ENCODE peak calls at places on chromosomes 5 and 9, in seven cellular contexts. One of them, this sample, is unnamed. For H3K4me1, the result is how much of the 10 kb centered on the place peaks cover.

GRCh38 chr5:141605523-141606277 is 13.1 kb downstream of the DIAPH1 start:
- DNase-seq in H9: no peak
- DNase-seq in CD8-positive, alpha-beta memory T cell: peak
- DNase-seq in CD4-positive, alpha-beta memory T cell: peak
- DNase-seq in lower lobe of right lung: peak
- DNase-seq in PC-3: no peak
- DNase-seq in tibial nerve: no peak
- DNase-seq in this sample: no peak

GRCh38 chr5:176837707-176838115 is 27.4 kb downstream of the UNC5A start:
- DNase-seq in H9: peak
- DNase-seq in CD8-positive, alpha-beta memory T cell: peak
- DNase-seq in CD4-positive, alpha-beta memory T cell: peak
- DNase-seq in lower lobe of right lung: peak
- DNase-seq in PC-3: peak
- DNase-seq in tibial nerve: peak
- DNase-seq in this sample: peak

GRCh38 chr9:123336455-123336854 is 19.5 kb upstream of the CRB2 start:
- DNase-seq in H9: no peak
- DNase-seq in CD8-positive, alpha-beta memory T cell: no peak
- DNase-seq in CD4-positive, alpha-beta memory T cell: no peak
- DNase-seq in lower lobe of right lung: no peak
- DNase-seq in PC-3: no peak
- DNase-seq in tibial nerve: no peak
- DNase-seq in this sample: no peak

GRCh38 chr9:108565651-108566378 is 290.0 kb downstream of the ACTL7B start:
- DNase-seq in H9: peak
- DNase-seq in CD8-positive, alpha-beta memory T cell: no peak
- DNase-seq in CD4-positive, alpha-beta memory T cell: no peak
- DNase-seq in lower lobe of right lung: no peak
- DNase-seq in PC-3: peak
- DNase-seq in tibial nerve: peak
- DNase-seq in this sample: no peak

GRCh38 chr9:95819636-95820035 is 55.9 kb upstream of the ERCC6L2 start:
- DNase-seq in H9: no peak
- DNase-seq in CD8-positive, alpha-beta memory T cell: no peak
- DNase-seq in CD4-positive, alpha-beta memory T cell: no peak
- DNase-seq in lower lobe of right lung: no peak
- DNase-seq in PC-3: no peak
- DNase-seq in tibial nerve: no peak
- DNase-seq in this sample: no peak

GRCh38 chr9:3441197-3441816 is 84.5 kb downstream of the RFX3 start:
- DNase-seq in H9: peak
- DNase-seq in CD8-positive, alpha-beta memory T cell: peak
- DNase-seq in CD4-positive, alpha-beta memory T cell: peak
- DNase-seq in lower lobe of right lung: no peak
- DNase-seq in PC-3: peak
- DNase-seq in tibial nerve: no peak
- DNase-seq in this sample: peak

GRCh38 chr9:36802171-36802920 is 229.7 kb downstream of the MELK start:
- DNase-seq in H9: no peak
- DNase-seq in CD8-positive, alpha-beta memory T cell: no peak
- DNase-seq in CD4-positive, alpha-beta memory T cell: no peak
- DNase-seq in lower lobe of right lung: no peak
- DNase-seq in PC-3: peak
- DNase-seq in tibial nerve: peak
- DNase-seq in this sample: no peak

GRCh38 chr5:178291161-178291561 is 58.6 kb upstream of the PHYKPL start:
- DNase-seq in H9: no peak
- DNase-seq in CD8-positive, alpha-beta memory T cell: no peak
- DNase-seq in CD4-positive, alpha-beta memory T cell: no peak
- DNase-seq in lower lobe of right lung: no peak
- DNase-seq in PC-3: no peak
- DNase-seq in tibial nerve: no peak
- DNase-seq in this sample: peak

GRCh38 chr9:88777498-88778312 is 213.6 kb upstream of the S1PR3 start:
- DNase-seq in H9: no peak
- DNase-seq in CD8-positive, alpha-beta memory T cell: no peak
- DNase-seq in CD4-positive, alpha-beta memory T cell: no peak
- DNase-seq in lower lobe of right lung: no peak
- DNase-seq in PC-3: peak
- DNase-seq in tibial nerve: no peak
- DNase-seq in this sample: no peak

GRCh38 chr9:20321683-20322082 is 300.6 kb downstream of the MLLT3 start:
- DNase-seq in H9: no peak
- DNase-seq in CD8-positive, alpha-beta memory T cell: peak
- DNase-seq in CD4-positive, alpha-beta memory T cell: peak
- DNase-seq in lower lobe of right lung: no peak
- DNase-seq in PC-3: no peak
- DNase-seq in tibial nerve: no peak
- DNase-seq in this sample: no peak

GRCh38 chr5:173495225-173495904 is 121.1 kb downstream of the BOD1 start:
- DNase-seq in H9: peak
- DNase-seq in CD8-positive, alpha-beta memory T cell: no peak
- DNase-seq in CD4-positive, alpha-beta memory T cell: no peak
- DNase-seq in lower lobe of right lung: no peak
- DNase-seq in PC-3: no peak
- DNase-seq in tibial nerve: no peak
- DNase-seq in this sample: no peak

GRCh38 chr5:69492391-69493234 is at the start of gene OCLN:
- DNase-seq in H9: peak
- DNase-seq in CD8-positive, alpha-beta memory T cell: no peak
- DNase-seq in CD4-positive, alpha-beta memory T cell: no peak
- DNase-seq in lower lobe of right lung: peak
- DNase-seq in PC-3: peak
- DNase-seq in tibial nerve: no peak
- DNase-seq in this sample: peak

GRCh38 chr5:133918731-133919130 is 49.7 kb downstream of the C5orf15 start:
- DNase-seq in H9: no peak
- DNase-seq in CD8-positive, alpha-beta memory T cell: no peak
- DNase-seq in CD4-positive, alpha-beta memory T cell: no peak
- DNase-seq in lower lobe of right lung: no peak
- DNase-seq in PC-3: no peak
- DNase-seq in tibial nerve: no peak
- DNase-seq in this sample: no peak

GRCh38 chr9:36163049-36163839 is 5.9 kb upstream of the CCIN start:
- DNase-seq in H9: peak
- DNase-seq in CD8-positive, alpha-beta memory T cell: no peak
- DNase-seq in CD4-positive, alpha-beta memory T cell: no peak
- DNase-seq in lower lobe of right lung: no peak
- DNase-seq in PC-3: no peak
- DNase-seq in tibial nerve: no peak
- DNase-seq in this sample: peak

GRCh38 chr5:66658516-66658915 is 62.3 kb downstream of the MAST4 start:
- DNase-seq in H9: no peak
- DNase-seq in CD8-positive, alpha-beta memory T cell: no peak
- DNase-seq in CD4-positive, alpha-beta memory T cell: no peak
- DNase-seq in lower lobe of right lung: no peak
- DNase-seq in PC-3: no peak
- DNase-seq in tibial nerve: no peak
- DNase-seq in this sample: no peak

GRCh38 chr9:34254966-34255825 is 73.9 kb downstream of the KIF24 start:
- DNase-seq in H9: no peak
- DNase-seq in CD8-positive, alpha-beta memory T cell: no peak
- DNase-seq in CD4-positive, alpha-beta memory T cell: no peak
- DNase-seq in lower lobe of right lung: no peak
- DNase-seq in PC-3: peak
- DNase-seq in tibial nerve: no peak
- DNase-seq in this sample: no peak

GRCh38 chr9:127311239-127311741 is 46.7 kb downstream of the GARNL3 start:
- DNase-seq in H9: no peak
- DNase-seq in CD8-positive, alpha-beta memory T cell: no peak
- DNase-seq in CD4-positive, alpha-beta memory T cell: peak
- DNase-seq in lower lobe of right lung: no peak
- DNase-seq in PC-3: peak
- DNase-seq in tibial nerve: peak
- DNase-seq in this sample: peak

GRCh38 chr5:141374627-141375026 is 936 bp downstream of the PCDHGA6 start:
- DNase-seq in H9: no peak
- DNase-seq in CD8-positive, alpha-beta memory T cell: no peak
- DNase-seq in CD4-positive, alpha-beta memory T cell: no peak
- DNase-seq in lower lobe of right lung: no peak
- DNase-seq in PC-3: no peak
- DNase-seq in tibial nerve: no peak
- DNase-seq in this sample: no peak

DNA sequence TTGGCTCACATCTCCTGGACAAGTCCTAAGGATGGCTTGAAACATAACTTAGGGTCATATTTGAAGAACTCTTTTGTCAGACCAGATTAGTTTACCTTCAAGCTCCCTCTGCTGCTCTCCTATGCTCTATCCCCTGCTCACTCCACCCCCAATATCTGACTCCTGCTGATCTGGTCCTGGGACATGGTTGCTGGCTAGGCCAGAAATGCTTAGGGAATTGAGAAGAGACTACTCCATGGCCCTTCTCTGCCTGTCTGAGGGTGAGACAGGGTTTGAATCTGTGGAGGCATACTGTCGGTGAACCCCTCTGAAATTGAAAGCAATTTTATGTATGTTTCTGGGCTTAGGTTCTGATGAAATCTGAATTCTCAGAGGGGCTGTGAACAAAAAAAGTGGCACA is 3.3 kb downstream of the OTULIN start:
- DNase-seq in H9: no peak
- DNase-seq in CD8-positive, alpha-beta memory T cell: no peak
- DNase-seq in CD4-positive, alpha-beta memory T cell: no peak
- DNase-seq in lower lobe of right lung: no peak
- DNase-seq in PC-3: no peak
- DNase-seq in tibial nerve: no peak
- DNase-seq in this sample: no peak
- H3K4me1 ChIP-seq in H9: under half
- H3K4me1 ChIP-seq in CD8-positive, alpha-beta memory T cell: half or more
- H3K4me1 ChIP-seq in CD4-positive, alpha-beta memory T cell: half or more
- H3K4me1 ChIP-seq in lower lobe of right lung: half or more
- H3K4me1 ChIP-seq in PC-3: half or more
- H3K4me1 ChIP-seq in tibial nerve: under half
- H3K4me1 ChIP-seq in this sample: under half

GRCh38 chr5:172445866-172446265 is 8.5 kb downstream of the SH3PXD2B start:
- DNase-seq in H9: no peak
- DNase-seq in CD8-positive, alpha-beta memory T cell: no peak
- DNase-seq in CD4-positive, alpha-beta memory T cell: no peak
- DNase-seq in lower lobe of right lung: no peak
- DNase-seq in PC-3: no peak
- DNase-seq in tibial nerve: no peak
- DNase-seq in this sample: no peak

GRCh38 chr5:172444110-172444510 is 10.2 kb downstream of the SH3PXD2B start:
- DNase-seq in H9: no peak
- DNase-seq in CD8-positive, alpha-beta memory T cell: no peak
- DNase-seq in CD4-positive, alpha-beta memory T cell: no peak
- DNase-seq in lower lobe of right lung: no peak
- DNase-seq in PC-3: peak
- DNase-seq in tibial nerve: no peak
- DNase-seq in this sample: no peak

GRCh38 chr5:172444626-172445365 is 9.5 kb downstream of the SH3PXD2B start:
- DNase-seq in H9: no peak
- DNase-seq in CD8-positive, alpha-beta memory T cell: no peak
- DNase-seq in CD4-positive, alpha-beta memory T cell: no peak
- DNase-seq in lower lobe of right lung: no peak
- DNase-seq in PC-3: no peak
- DNase-seq in tibial nerve: no peak
- DNase-seq in this sample: no peak

GRCh38 chr5:172447646-172448365 is 6.5 kb downstream of the SH3PXD2B start:
- DNase-seq in H9: no peak
- DNase-seq in CD8-positive, alpha-beta memory T cell: no peak
- DNase-seq in CD4-positive, alpha-beta memory T cell: no peak
- DNase-seq in lower lobe of right lung: no peak
- DNase-seq in PC-3: no peak
- DNase-seq in tibial nerve: no peak
- DNase-seq in this sample: no peak

GRCh38 chr5:172446336-172447051 is 7.8 kb downstream of the SH3PXD2B start:
- DNase-seq in H9: no peak
- DNase-seq in CD8-positive, alpha-beta memory T cell: no peak
- DNase-seq in CD4-positive, alpha-beta memory T cell: no peak
- DNase-seq in lower lobe of right lung: no peak
- DNase-seq in PC-3: no peak
- DNase-seq in tibial nerve: no peak
- DNase-seq in this sample: no peak
- H3K4me1 ChIP-seq in H9: under half
- H3K4me1 ChIP-seq in CD8-positive, alpha-beta memory T cell: under half
- H3K4me1 ChIP-seq in CD4-positive, alpha-beta memory T cell: under half
- H3K4me1 ChIP-seq in lower lobe of right lung: half or more
- H3K4me1 ChIP-seq in PC-3: under half
- H3K4me1 ChIP-seq in tibial nerve: under half
- H3K4me1 ChIP-seq in this sample: under half

DNA sequence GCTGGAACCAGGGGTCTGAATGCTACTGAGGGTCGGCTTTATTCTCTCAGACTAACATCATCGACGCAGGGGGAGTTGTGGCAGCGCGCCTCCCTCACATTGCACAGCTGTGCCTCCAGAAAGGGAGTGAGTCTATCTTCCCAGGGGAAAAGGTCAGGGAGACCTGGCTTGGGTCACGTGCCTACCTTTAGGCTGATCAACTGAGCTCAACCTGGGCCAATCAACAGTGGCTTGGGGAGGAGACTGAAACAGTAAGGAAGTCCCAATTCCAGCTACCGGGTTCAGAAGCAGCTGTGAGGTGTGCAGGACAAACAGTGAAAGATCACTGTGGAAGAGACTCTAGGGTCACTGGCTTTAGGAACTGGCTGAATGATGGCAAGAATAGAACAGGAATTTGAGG is 14.3 kb downstream of the SNX30 start:
- DNase-seq in H9: peak
- DNase-seq in CD8-positive, alpha-beta memory T cell: no peak
- DNase-seq in CD4-positive, alpha-beta memory T cell: no peak
- DNase-seq in lower lobe of right lung: no peak
- DNase-seq in PC-3: no peak
- DNase-seq in tibial nerve: no peak
- DNase-seq in this sample: peak
- H3K4me1 ChIP-seq in H9: under half
- H3K4me1 ChIP-seq in CD8-positive, alpha-beta memory T cell: under half
- H3K4me1 ChIP-seq in CD4-positive, alpha-beta memory T cell: under half
- H3K4me1 ChIP-seq in lower lobe of right lung: under half
- H3K4me1 ChIP-seq in PC-3: under half
- H3K4me1 ChIP-seq in tibial nerve: under half
- H3K4me1 ChIP-seq in this sample: under half

GRCh38 chr5:150503977-150504620 is 3.8 kb upstream of the NDST1 start:
- DNase-seq in H9: no peak
- DNase-seq in CD8-positive, alpha-beta memory T cell: no peak
- DNase-seq in CD4-positive, alpha-beta memory T cell: no peak
- DNase-seq in lower lobe of right lung: peak
- DNase-seq in PC-3: no peak
- DNase-seq in tibial nerve: no peak
- DNase-seq in this sample: no peak

GRCh38 chr5:150506571-150507282 is 1.2 kb upstream of the NDST1 start:
- DNase-seq in H9: no peak
- DNase-seq in CD8-positive, alpha-beta memory T cell: no peak
- DNase-seq in CD4-positive, alpha-beta memory T cell: no peak
- DNase-seq in lower lobe of right lung: no peak
- DNase-seq in PC-3: no peak
- DNase-seq in tibial nerve: no peak
- DNase-seq in this sample: no peak

GRCh38 chr5:150505816-150506215 is 2.1 kb upstream of the NDST1 start:
- DNase-seq in H9: no peak
- DNase-seq in CD8-positive, alpha-beta memory T cell: no peak
- DNase-seq in CD4-positive, alpha-beta memory T cell: no peak
- DNase-seq in lower lobe of right lung: no peak
- DNase-seq in PC-3: no peak
- DNase-seq in tibial nerve: no peak
- DNase-seq in this sample: no peak

GRCh38 chr5:150503386-150503785 is 4.5 kb upstream of the NDST1 start:
- DNase-seq in H9: no peak
- DNase-seq in CD8-positive, alpha-beta memory T cell: no peak
- DNase-seq in CD4-positive, alpha-beta memory T cell: no peak
- DNase-seq in lower lobe of right lung: no peak
- DNase-seq in PC-3: no peak
- DNase-seq in tibial nerve: no peak
- DNase-seq in this sample: no peak

GRCh38 chr5:150505041-150505511 is 2.9 kb upstream of the NDST1 start:
- DNase-seq in H9: no peak
- DNase-seq in CD8-positive, alpha-beta memory T cell: no peak
- DNase-seq in CD4-positive, alpha-beta memory T cell: no peak
- DNase-seq in lower lobe of right lung: no peak
- DNase-seq in PC-3: no peak
- DNase-seq in tibial nerve: no peak
- DNase-seq in this sample: peak
- H3K4me1 ChIP-seq in H9: under half
- H3K4me1 ChIP-seq in CD8-positive, alpha-beta memory T cell: under half
- H3K4me1 ChIP-seq in CD4-positive, alpha-beta memory T cell: under half
- H3K4me1 ChIP-seq in lower lobe of right lung: half or more
- H3K4me1 ChIP-seq in PC-3: under half
- H3K4me1 ChIP-seq in tibial nerve: under half
- H3K4me1 ChIP-seq in this sample: half or more

This sample was measured in mucosa of descending colon.